ENCODE peak calls at places on chromosomes 4 and X, in four cellular contexts. One of them, this sample, is unnamed. For H3K9me3 and H3K4me1, the result is how much of the 10 kb centered on the place peaks cover.

GRCh38 chr4:173506780-173507211 is 23.2 kb downstream of the HAND2 start:
- DNase-seq in astrocyte: no peak
- DNase-seq in CD4-positive, CD25-positive, alpha-beta regulatory T cell: no peak
- DNase-seq in HepG2: no peak
- DNase-seq in this sample: no peak

GRCh38 chrX:121028419-121028818 is 19.0 kb upstream of the GLUD2 start:
- DNase-seq in astrocyte: no peak
- DNase-seq in HepG2: no peak
- DNase-seq in CD4-positive, CD25-positive, alpha-beta regulatory T cell: no peak
- DNase-seq in this sample: no peak

GRCh38 chr4:102324725-102325124 is 20.6 kb downstream of the SLC39A8 start:
- DNase-seq in astrocyte: no peak
- DNase-seq in HepG2: no peak
- DNase-seq in CD4-positive, CD25-positive, alpha-beta regulatory T cell: no peak
- DNase-seq in this sample: no peak

GRCh38 chr4:55269470-55269869 is 76.6 kb upstream of the SRD5A3 start:
- DNase-seq in HepG2: no peak
- DNase-seq in CD4-positive, CD25-positive, alpha-beta regulatory T cell: no peak
- DNase-seq in astrocyte: no peak
- DNase-seq in this sample: no peak

GRCh38 chr4:64465263-64465662 is 56.0 kb upstream of the TECRL start:
- DNase-seq in astrocyte: no peak
- DNase-seq in CD4-positive, CD25-positive, alpha-beta regulatory T cell: no peak
- DNase-seq in HepG2: no peak
- DNase-seq in this sample: no peak

GRCh38 chr4:120902925-120903324 is 19.6 kb downstream of the PRDM5 start:
- DNase-seq in HepG2: no peak
- DNase-seq in CD4-positive, CD25-positive, alpha-beta regulatory T cell: no peak
- DNase-seq in astrocyte: no peak
- DNase-seq in this sample: no peak

GRCh38 chr4:186298034-186298647 is 32.2 kb downstream of the F11 start:
- DNase-seq in astrocyte: no peak
- DNase-seq in CD4-positive, CD25-positive, alpha-beta regulatory T cell: no peak
- DNase-seq in HepG2: no peak
- DNase-seq in this sample: no peak

GRCh38 chr4:82810171-82810570 is 11.6 kb upstream of the SCD5 start:
- DNase-seq in CD4-positive, CD25-positive, alpha-beta regulatory T cell: no peak
- DNase-seq in astrocyte: no peak
- DNase-seq in HepG2: no peak
- DNase-seq in this sample: no peak

GRCh38 chr4:86633854-86634253 is 39.7 kb downstream of the PTPN13 start:
- DNase-seq in HepG2: no peak
- DNase-seq in CD4-positive, CD25-positive, alpha-beta regulatory T cell: no peak
- DNase-seq in astrocyte: no peak
- DNase-seq in this sample: no peak

GRCh38 chr4:82469776-82470345 is 39.5 kb downstream of the ENOPH1 start:
- DNase-seq in astrocyte: peak
- DNase-seq in CD4-positive, CD25-positive, alpha-beta regulatory T cell: no peak
- DNase-seq in HepG2: peak
- DNase-seq in this sample: no peak

GRCh38 chr4:105401278-105401677 is 72.6 kb downstream of the PPA2 start:
- DNase-seq in astrocyte: no peak
- DNase-seq in HepG2: no peak
- DNase-seq in CD4-positive, CD25-positive, alpha-beta regulatory T cell: no peak
- DNase-seq in this sample: no peak

GRCh38 chrX:25002658-25003015 is 13.1 kb downstream of the ARX start:
- DNase-seq in CD4-positive, CD25-positive, alpha-beta regulatory T cell: no peak
- DNase-seq in HepG2: no peak
- DNase-seq in astrocyte: no peak
- DNase-seq in this sample: no peak

GRCh38 chr4:30763337-30763736 is 43.2 kb downstream of the PCDH7 start:
- DNase-seq in CD4-positive, CD25-positive, alpha-beta regulatory T cell: no peak
- DNase-seq in HepG2: no peak
- DNase-seq in astrocyte: peak
- DNase-seq in this sample: no peak

GRCh38 chr4:149605601-149606378 is 209.9 kb downstream of the IQCM start:
- DNase-seq in HepG2: no peak
- DNase-seq in astrocyte: peak
- DNase-seq in CD4-positive, CD25-positive, alpha-beta regulatory T cell: no peak
- DNase-seq in this sample: no peak

GRCh38 chr4:31237242-31237641 is 517.1 kb downstream of the PCDH7 start:
- DNase-seq in CD4-positive, CD25-positive, alpha-beta regulatory T cell: no peak
- DNase-seq in HepG2: no peak
- DNase-seq in astrocyte: peak
- DNase-seq in this sample: no peak

GRCh38 chr4:86442881-86443280 is 83.0 kb upstream of the MAPK10 start:
- DNase-seq in HepG2: no peak
- DNase-seq in CD4-positive, CD25-positive, alpha-beta regulatory T cell: no peak
- DNase-seq in astrocyte: no peak
- DNase-seq in this sample: no peak

GRCh38 chr4:142350886-142351285 is 495.2 kb downstream of the INPP4B start:
- DNase-seq in astrocyte: no peak
- DNase-seq in CD4-positive, CD25-positive, alpha-beta regulatory T cell: no peak
- DNase-seq in HepG2: no peak
- DNase-seq in this sample: no peak

GRCh38 chrX:140355922-140356321 is 148.9 kb downstream of the SOX3 start:
- DNase-seq in HepG2: no peak
- DNase-seq in CD4-positive, CD25-positive, alpha-beta regulatory T cell: no peak
- DNase-seq in astrocyte: no peak
- DNase-seq in this sample: no peak

GRCh38 chr4:185096032-185096653 is 46.9 kb upstream of the SLC25A4 start:
- DNase-seq in HepG2: peak
- DNase-seq in astrocyte: peak
- DNase-seq in CD4-positive, CD25-positive, alpha-beta regulatory T cell: peak
- DNase-seq in this sample: no peak

GRCh38 chrX:55342533-55343501 is 78.1 kb upstream of the PAGE3 start:
- DNase-seq in HepG2: peak
- DNase-seq in astrocyte: no peak
- DNase-seq in CD4-positive, CD25-positive, alpha-beta regulatory T cell: peak
- DNase-seq in this sample: no peak

GRCh38 chr4:181168406-181168805 is 1074.8 kb upstream of the TENM3 start:
- DNase-seq in CD4-positive, CD25-positive, alpha-beta regulatory T cell: no peak
- DNase-seq in HepG2: no peak
- DNase-seq in astrocyte: no peak
- DNase-seq in this sample: no peak

GRCh38 chr4:22416403-22416802 is 99.5 kb downstream of the ADGRA3 start:
- DNase-seq in astrocyte: peak
- DNase-seq in CD4-positive, CD25-positive, alpha-beta regulatory T cell: no peak
- DNase-seq in HepG2: no peak
- DNase-seq in this sample: no peak

GRCh38 chr4:181143241-181143854 is 1099.9 kb upstream of the TENM3 start:
- DNase-seq in HepG2: peak
- DNase-seq in CD4-positive, CD25-positive, alpha-beta regulatory T cell: peak
- DNase-seq in astrocyte: peak
- DNase-seq in this sample: peak

GRCh38 chr4:10495651-10496050 is 38.4 kb upstream of the ZNF518B start:
- DNase-seq in astrocyte: no peak
- DNase-seq in CD4-positive, CD25-positive, alpha-beta regulatory T cell: no peak
- DNase-seq in HepG2: no peak
- DNase-seq in this sample: no peak

GRCh38 chrX:68999351-68999750 is 165.9 kb downstream of the PJA1 start:
- DNase-seq in HepG2: no peak
- DNase-seq in CD4-positive, CD25-positive, alpha-beta regulatory T cell: no peak
- DNase-seq in astrocyte: peak
- DNase-seq in this sample: no peak

GRCh38 chr4:186304816-186305520 is 39.0 kb downstream of the F11 start:
- DNase-seq in astrocyte: peak
- DNase-seq in HepG2: no peak
- DNase-seq in CD4-positive, CD25-positive, alpha-beta regulatory T cell: no peak
- DNase-seq in this sample: no peak

GRCh38 chr4:109321232-109321631 is 18.8 kb upstream of the COL25A1 start:
- DNase-seq in HepG2: no peak
- DNase-seq in astrocyte: no peak
- DNase-seq in CD4-positive, CD25-positive, alpha-beta regulatory T cell: no peak
- DNase-seq in this sample: no peak

GRCh38 chr4:5852806-5853205 is 40.1 kb downstream of the CRMP1 start:
- DNase-seq in HepG2: no peak
- DNase-seq in CD4-positive, CD25-positive, alpha-beta regulatory T cell: no peak
- DNase-seq in astrocyte: no peak
- DNase-seq in this sample: no peak

GRCh38 chr4:56863441-56864129 is 42.1 kb upstream of the SPINK2 start:
- DNase-seq in astrocyte: peak
- DNase-seq in CD4-positive, CD25-positive, alpha-beta regulatory T cell: no peak
- DNase-seq in HepG2: no peak
- DNase-seq in this sample: no peak

GRCh38 chr4:101066586-101066985 is 280.7 kb downstream of the PPP3CA start:
- DNase-seq in CD4-positive, CD25-positive, alpha-beta regulatory T cell: no peak
- DNase-seq in HepG2: no peak
- DNase-seq in astrocyte: no peak
- DNase-seq in this sample: no peak

GRCh38 chr4:169184236-169184635 is 86.5 kb downstream of the SH3RF1 start:
- DNase-seq in HepG2: no peak
- DNase-seq in CD4-positive, CD25-positive, alpha-beta regulatory T cell: no peak
- DNase-seq in astrocyte: peak
- DNase-seq in this sample: no peak

GRCh38 chr4:75786526-75786925 is 62.1 kb downstream of the USO1 start:
- DNase-seq in CD4-positive, CD25-positive, alpha-beta regulatory T cell: no peak
- DNase-seq in HepG2: no peak
- DNase-seq in astrocyte: no peak
- DNase-seq in this sample: no peak

GRCh38 chr4:3512719-3513118 is 19.5 kb downstream of the LRPAP1 start:
- DNase-seq in CD4-positive, CD25-positive, alpha-beta regulatory T cell: no peak
- DNase-seq in astrocyte: no peak
- DNase-seq in HepG2: no peak
- DNase-seq in this sample: no peak

GRCh38 chr4:128244379-128244778 is 43.2 kb downstream of the PGRMC2 start:
- DNase-seq in astrocyte: peak
- DNase-seq in HepG2: no peak
- DNase-seq in CD4-positive, CD25-positive, alpha-beta regulatory T cell: no peak
- DNase-seq in this sample: no peak

GRCh38 chr4:128255906-128256305 is 31.7 kb downstream of the PGRMC2 start:
- DNase-seq in HepG2: no peak
- DNase-seq in astrocyte: no peak
- DNase-seq in CD4-positive, CD25-positive, alpha-beta regulatory T cell: no peak
- DNase-seq in this sample: no peak

GRCh38 chr4:128247906-128248305 is 39.7 kb downstream of the PGRMC2 start:
- DNase-seq in astrocyte: no peak
- DNase-seq in CD4-positive, CD25-positive, alpha-beta regulatory T cell: no peak
- DNase-seq in HepG2: no peak
- DNase-seq in this sample: no peak

GRCh38 chr4:128249787-128250668 is 37.6 kb downstream of the PGRMC2 start:
- DNase-seq in HepG2: no peak
- DNase-seq in CD4-positive, CD25-positive, alpha-beta regulatory T cell: no peak
- DNase-seq in astrocyte: no peak
- DNase-seq in this sample: no peak
- H3K9me3 ChIP-seq in HepG2: under half
- H3K9me3 ChIP-seq in CD4-positive, CD25-positive, alpha-beta regulatory T cell: under half
- H3K9me3 ChIP-seq in astrocyte: under half
- H3K9me3 ChIP-seq in this sample: under half

GRCh38 chrX:18076434-18076833 is 144.3 kb downstream of the BEND2 start:
- DNase-seq in HepG2: no peak
- DNase-seq in CD4-positive, CD25-positive, alpha-beta regulatory T cell: no peak
- DNase-seq in astrocyte: no peak
- DNase-seq in this sample: no peak

GRCh38 chrX:18075603-18076002 is 145.1 kb downstream of the BEND2 start:
- DNase-seq in astrocyte: no peak
- DNase-seq in HepG2: no peak
- DNase-seq in CD4-positive, CD25-positive, alpha-beta regulatory T cell: no peak
- DNase-seq in this sample: no peak
- H3K4me1 ChIP-seq in astrocyte: under half
- H3K4me1 ChIP-seq in HepG2: under half
- H3K4me1 ChIP-seq in CD4-positive, CD25-positive, alpha-beta regulatory T cell: under half
- H3K4me1 ChIP-seq in this sample: under half

GRCh38 chr4:69831270-69831627 is 28.7 kb downstream of the SULT1E1 start:
- DNase-seq in HepG2: no peak
- DNase-seq in astrocyte: no peak
- DNase-seq in CD4-positive, CD25-positive, alpha-beta regulatory T cell: no peak
- DNase-seq in this sample: no peak
- H3K4me3 ChIP-seq in HepG2: no peak
- H3K4me3 ChIP-seq in astrocyte: no peak
- H3K4me3 ChIP-seq in CD4-positive, CD25-positive, alpha-beta regulatory T cell: no peak
- H3K4me3 ChIP-seq in this sample: peak

DNA sequence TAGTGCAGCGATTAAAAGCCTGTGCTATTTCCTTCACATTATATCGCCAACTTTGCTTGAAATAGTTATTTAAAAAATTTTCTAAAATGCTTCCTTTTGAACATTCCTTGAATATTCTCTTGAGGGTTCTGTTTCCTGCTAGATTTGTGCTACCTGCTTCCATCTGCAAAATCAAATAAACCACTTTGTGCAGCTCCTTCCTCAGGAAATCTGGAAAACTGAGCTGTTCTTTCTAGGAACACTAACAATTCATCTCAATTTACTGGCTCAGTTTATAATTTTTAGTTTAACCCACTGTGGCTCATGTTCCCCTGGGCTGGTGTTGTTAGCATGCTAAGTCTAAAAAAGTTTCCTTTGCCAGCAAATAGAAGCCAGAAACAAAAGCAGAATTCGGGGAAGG is 88.1 kb upstream of the LCORL start:
- DNase-seq in HepG2: no peak
- DNase-seq in astrocyte: no peak
- DNase-seq in CD4-positive, CD25-positive, alpha-beta regulatory T cell: no peak
- DNase-seq in this sample: no peak
- H3K9me3 ChIP-seq in HepG2: under half
- H3K9me3 ChIP-seq in astrocyte: under half
- H3K9me3 ChIP-seq in CD4-positive, CD25-positive, alpha-beta regulatory T cell: under half
- H3K9me3 ChIP-seq in this sample: under half

DNA sequence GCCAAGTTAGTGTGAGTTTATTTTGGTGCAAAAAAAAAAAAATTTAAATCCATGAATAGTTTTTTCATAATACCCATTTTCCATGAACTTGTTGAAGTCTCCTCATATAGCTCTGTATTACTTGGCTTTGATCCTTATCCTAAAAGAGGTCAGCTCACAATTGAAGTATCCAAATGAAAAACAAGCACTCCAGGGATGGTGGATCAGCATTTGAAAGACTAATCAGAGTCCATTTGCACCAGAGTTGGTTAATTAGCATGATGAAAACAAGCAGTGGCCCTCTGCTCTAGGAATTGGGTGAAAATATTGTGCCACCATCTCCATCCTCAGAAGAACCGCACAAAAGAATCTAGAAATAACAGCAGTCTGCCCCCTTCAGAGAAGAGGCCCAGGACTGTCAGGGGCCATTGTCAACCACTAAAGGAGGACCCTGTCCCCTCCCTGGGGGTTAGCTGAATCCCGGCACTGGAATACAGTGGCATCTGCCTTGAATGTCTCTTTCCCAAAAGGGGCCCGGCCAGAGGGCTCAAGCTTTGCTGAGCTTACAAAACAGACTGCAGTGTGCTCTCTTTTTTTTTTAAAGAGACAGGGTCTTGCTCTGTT is 24.7 kb downstream of the SH3KBP1 start:
- DNase-seq in HepG2: no peak
- DNase-seq in CD4-positive, CD25-positive, alpha-beta regulatory T cell: no peak
- DNase-seq in astrocyte: no peak
- DNase-seq in this sample: no peak
- H3K4me1 ChIP-seq in HepG2: under half
- H3K4me1 ChIP-seq in CD4-positive, CD25-positive, alpha-beta regulatory T cell: under half
- H3K4me1 ChIP-seq in astrocyte: under half
- H3K4me1 ChIP-seq in this sample: under half

GRCh38 chr4:118904935-118905334 is 16.3 kb downstream of the SYNPO2 start:
- DNase-seq in astrocyte: peak
- DNase-seq in CD4-positive, CD25-positive, alpha-beta regulatory T cell: no peak
- DNase-seq in HepG2: no peak
- DNase-seq in this sample: no peak
- H3K4me3 ChIP-seq in astrocyte: no peak
- H3K4me3 ChIP-seq in CD4-positive, CD25-positive, alpha-beta regulatory T cell: no peak
- H3K4me3 ChIP-seq in HepG2: no peak
- H3K4me3 ChIP-seq in this sample: no peak

This sample was measured in left lung.